ENCODE peak calls at places on chromosome 1, in seven cellular contexts. B is spleen, K is stomach, D is endothelial cell of umbilical vein, T is HepG2, H is HCT116, A is GM23338. U is an unnamed sample.

GRCh38 chr1:155910621-155911121 is 478 bp downstream of the RIT1 start:
- DNase-seq in H (no peak), D (peak; percentile 67), T (no peak), A (peak; percentile 54), K (peak; percentile 32), B (no peak), U (no peak)

GRCh38 chr1:153790996-153791855 is 16.0 kb downstream of the SLC27A3 start:
- DNase-seq in H (no peak), A (no peak), D (no peak), T (no peak), K (no peak), B (peak; percentile 85), U (no peak)

GRCh38 chr1:234433563-234434285 is 45.3 kb downstream of the TARBP1 start:
- DNase-seq in A (no peak), D (peak; percentile 38), B (no peak), K (no peak), T (no peak), H (no peak), U (no peak)

GRCh38 chr1:44101356-44101755 is 17.3 kb upstream of the KLF17 start:
- DNase-seq in K (no peak), H (no peak), A (no peak), T (no peak), D (no peak), B (no peak), U (no peak)

GRCh38 chr1:224609333-224609732 is 6.8 kb upstream of the CNIH3 start:
- DNase-seq in K (no peak), B (no peak), D (no peak), A (no peak), H (no peak), T (no peak), U (no peak)

GRCh38 chr1:94100785-94101612 is 19.9 kb downstream of the ABCA4 start:
- DNase-seq in K (no peak), H (no peak), B (peak; percentile 44), T (no peak), A (no peak), D (peak; percentile 77), U (no peak)

GRCh38 chr1:30589083-30589482 is 134.3 kb downstream of the MATN1 start:
- DNase-seq in A (no peak), H (no peak), K (no peak), D (no peak), B (no peak), T (no peak), U (no peak)

GRCh38 chr1:25199876-25200620 is 32.3 kb downstream of the SYF2 start:
- DNase-seq in A (no peak), T (no peak), K (no peak), B (no peak), H (no peak), D (no peak), U (no peak)

GRCh38 chr1:6271001-6271400 is 10.1 kb upstream of the GPR153 start:
- DNase-seq in T (no peak), K (no peak), B (no peak), A (no peak), H (no peak), D (no peak), U (no peak)

GRCh38 chr1:7915826-7916225 is 24.8 kb downstream of the TNFRSF9 start:
- DNase-seq in H (no peak), D (no peak), K (no peak), B (no peak), A (no peak), T (no peak), U (no peak)

GRCh38 chr1:196607940-196608339 is 300 bp downstream of the KCNT2 start:
- DNase-seq in A (peak; percentile 55), H (no peak), B (no peak), D (peak; percentile 29), K (no peak), T (no peak), U (no peak)

GRCh38 chr1:196361112-196361714 is 247.0 kb downstream of the KCNT2 start:
- DNase-seq in B (no peak), A (no peak), H (peak; percentile 73), D (no peak), K (no peak), T (peak; percentile 2), U (no peak)

GRCh38 chr1:60813051-60813450 is 269.3 kb upstream of the NFIA start:
- DNase-seq in D (no peak), A (no peak), T (no peak), H (no peak), B (no peak), K (no peak), U (no peak)

GRCh38 chr1:2104621-2105427 is 54.6 kb downstream of the PRKCZ start:
- DNase-seq in H (no peak), K (no peak), T (peak; percentile 92), A (peak; percentile 59), B (no peak), D (no peak), U (no peak)

GRCh38 chr1:42432714-42433113 is 23.1 kb downstream of the ZMYND12 start:
- DNase-seq in A (no peak), T (no peak), B (no peak), D (no peak), H (no peak), K (no peak), U (no peak)

GRCh38 chr1:37620707-37621106 is 14.0 kb downstream of the RSPO1 start:
- DNase-seq in A (no peak), K (no peak), T (no peak), B (no peak), H (no peak), D (no peak), U (no peak)

GRCh38 chr1:14970115-14970798 is 183.3 kb upstream of the TMEM51 start:
- DNase-seq in K (peak; percentile 51), D (peak; percentile 39), B (no peak), T (peak; percentile 72), H (peak; percentile 76), A (peak; percentile 65), U (no peak)

GRCh38 chr1:109773900-109774485 is 10.3 kb upstream of the EPS8L3 start:
- DNase-seq in K (no peak), D (no peak), H (no peak), T (no peak), B (peak; percentile 71), A (no peak), U (no peak)

GRCh38 chr1:209620484-209620879 is 31.7 kb downstream of the LAMB3 start:
- DNase-seq in H (no peak), D (no peak), K (no peak), B (no peak), T (no peak), A (no peak), U (no peak)

GRCh38 chr1:23529146-23530088 is 1.6 kb downstream of the E2F2 start:
- DNase-seq in T (no peak), D (no peak), B (no peak), K (no peak), A (no peak), H (no peak), U (no peak)

GRCh38 chr1:94819584-94819944 is 593 bp upstream of the SLC44A3 start:
- DNase-seq in H (no peak), T (no peak), K (no peak), B (no peak), A (peak; percentile 38), D (no peak), U (no peak)

GRCh38 chr1:40948741-40949528 is 30.6 kb upstream of the CTPS1 start:
- DNase-seq in H (peak; percentile 70), D (peak; percentile 85), K (peak; percentile 80), T (peak; percentile 77), B (no peak), A (peak; percentile 90), U (no peak)

GRCh38 chr1:247104965-247105364 is 809 bp upstream of the ZNF669 start:
- DNase-seq in B (no peak), K (no peak), H (no peak), T (no peak), A (peak; percentile 35), D (no peak), U (no peak)

DNA sequence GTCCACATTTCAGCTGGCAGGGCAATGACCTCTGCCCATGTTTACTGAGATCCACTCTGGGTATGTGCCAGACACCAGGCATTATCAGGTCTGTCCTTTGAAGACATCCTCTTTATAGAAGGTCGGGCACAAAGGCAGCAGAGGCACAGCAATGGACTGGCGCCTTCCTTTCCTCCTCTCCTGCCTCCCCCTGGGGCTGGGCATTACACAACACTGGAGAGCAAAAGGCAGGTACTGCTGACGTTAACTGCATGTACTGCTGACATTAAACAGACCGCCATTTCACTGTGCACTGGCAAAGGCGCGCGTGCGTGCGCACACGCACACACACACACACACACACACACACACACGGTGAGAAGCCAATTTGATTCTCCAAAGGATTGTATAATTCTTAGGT is 2.0 kb upstream of the UBXN10 start:
- DNase-seq in T (peak; percentile 35), H (no peak), D (no peak), K (no peak), A (no peak), B (no peak), U (no peak)
- TF ChIP-seq POLR2AphosphoS5 in T (no peak), H (no peak), D (no peak), K (peak; percentile 60), A (no peak), B (no peak), U (peak; percentile 15)

DNA sequence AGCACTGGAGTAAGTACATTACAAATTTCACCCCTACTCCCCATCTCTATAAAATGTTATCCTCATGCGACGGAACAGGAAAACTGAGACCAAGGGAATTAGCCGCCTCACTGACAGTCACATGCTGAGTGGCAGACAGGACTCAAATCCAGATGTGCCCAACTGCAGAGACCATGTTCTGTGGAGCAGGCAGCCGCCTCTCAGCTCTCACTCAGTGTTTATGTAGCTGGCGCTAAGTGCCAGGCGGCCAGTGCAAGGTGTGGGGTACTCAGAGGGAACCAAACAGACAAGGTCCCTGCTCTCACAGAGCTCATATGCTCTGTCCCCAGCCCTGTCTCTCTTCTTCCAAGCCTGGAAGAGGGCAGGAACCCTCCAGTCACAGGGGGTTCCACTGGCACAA is 5.1 kb downstream of the CAPZB start:
- DNase-seq in T (no peak), D (no peak), B (no peak), H (no peak), K (no peak), A (no peak), U (no peak)
- H3K4me1 ChIP-seq in T (peaks cover 41% of the 10 kb centered on the region), D (peaks cover 68% of the 10 kb centered on the region), B (peaks cover 94% of the 10 kb centered on the region), H (peaks cover 6% of the 10 kb centered on the region), K (peaks cover 93% of the 10 kb centered on the region), A (peaks cover 56% of the 10 kb centered on the region), U (peaks cover 93% of the 10 kb centered on the region)

GRCh38 chr1:179142889-179143299 is 61.0 kb downstream of the TOR3A start:
- DNase-seq in K (no peak), A (no peak), D (peak; percentile 97), B (no peak), T (peak; percentile 33), H (peak; percentile 92), U (no peak)
- TF ChIP-seq POLR2AphosphoS5 in K (no peak), A (no peak), D (peak; percentile 96), B (no peak), T (no peak), H (peak; percentile 47), U (peak; percentile 81)

GRCh38 chr1:167551359-167551758 is 2.2 kb downstream of the CREG1 start:
- DNase-seq in H (no peak), T (no peak), B (no peak), A (no peak), K (no peak), D (no peak), U (no peak)
- H3K4me1 ChIP-seq in H (peaks cover 12% of the 10 kb centered on the region), T (peaks cover 7% of the 10 kb centered on the region), B (peaks cover 38% of the 10 kb centered on the region), A (no peaks in the 10 kb centered on the region), K (peaks cover 72% of the 10 kb centered on the region), D (peaks cover 5% of the 10 kb centered on the region), U (peaks cover 58% of the 10 kb centered on the region)

GRCh38 chr1:46603858-46604549 is at the start of gene MKNK1:
- DNase-seq in B (peak; percentile 99), A (peak; percentile 99), H (peak; percentile 91), K (peak; percentile 99), T (peak; percentile 92), D (peak; percentile 98), U (peak; percentile 98)
- TF ChIP-seq POLR2AphosphoS5 in B (peak; percentile 99), A (peak; percentile 91), H (peak; percentile 98), K (peak; percentile 84), T (peak; percentile 97), D (peak; percentile 85), U (peak; percentile 97)

U was measured in esophagus muscularis mucosa.